ENCODE peak calls at places on chromosomes 7 and 10, in ten cellular contexts. S, K, O, L, Q, I, G, P, M and N are unnamed samples.

GRCh38 chr7:22156205-22156604 is 200.7 kb downstream of the RAPGEF5 start:
- DNase-seq in S (no peak), K (no peak), O (no peak), L (no peak), Q (no peak), I (no peak), G (no peak), P (no peak), M (no peak), N (peak; percentile 48)

GRCh38 chr7:132108553-132108952 is 467.7 kb downstream of the PLXNA4 start:
- DNase-seq in S (no peak), K (no peak), O (peak; percentile 86), L (no peak), Q (no peak), I (no peak), G (no peak), P (no peak), M (no peak), N (no peak)

GRCh38 chr7:19114591-19114855 is 2.9 kb downstream of the TWIST1 start:
- DNase-seq in S (no peak), K (no peak), O (no peak), L (no peak), Q (no peak), I (no peak), G (no peak), P (no peak), M (no peak), N (no peak)

GRCh38 chr7:107580716-107581383 is 804 bp downstream of the BCAP29 start:
- DNase-seq in S (no peak), K (no peak), O (no peak), L (no peak), Q (no peak), I (no peak), G (no peak), P (no peak), M (no peak), N (no peak)

GRCh38 chr10:101781984-101782810 is 1.0 kb downstream of the NPM3 start:
- DNase-seq in S (no peak), K (no peak), O (no peak), L (no peak), Q (peak; percentile 21), I (no peak), G (no peak), P (peak; percentile 27), M (no peak), N (no peak)

GRCh38 chr7:28890137-28890536 is 68.0 kb downstream of the TRIL start:
- DNase-seq in S (no peak), K (no peak), O (no peak), L (no peak), Q (no peak), I (no peak), G (no peak), P (no peak), M (no peak), N (no peak)

GRCh38 chr10:79021331-79021907 is 47.3 kb upstream of the ZMIZ1 start:
- DNase-seq in S (no peak), K (no peak), O (no peak), L (no peak), Q (no peak), I (peak; percentile 32), G (peak; percentile 32), P (no peak), M (no peak), N (no peak)

GRCh38 chr10:17196573-17196972 is 4.9 kb downstream of the TRDMT1 start:
- DNase-seq in S (no peak), K (no peak), O (no peak), L (no peak), Q (no peak), I (no peak), G (no peak), P (no peak), M (no peak), N (no peak)

GRCh38 chr10:73798087-73798486 is 12.7 kb downstream of the ZSWIM8 start:
- DNase-seq in S (no peak), K (no peak), O (no peak), L (no peak), Q (no peak), I (no peak), G (peak; percentile 26), P (no peak), M (no peak), N (no peak)

GRCh38 chr7:137874390-137874789 is 27.6 kb upstream of the DGKI start:
- DNase-seq in S (no peak), K (no peak), O (no peak), L (no peak), Q (no peak), I (no peak), G (no peak), P (no peak), M (no peak), N (peak; percentile 62)

GRCh38 chr7:74094224-74095095 is 10.9 kb downstream of the LIMK1 start:
- DNase-seq in S (peak; percentile 73), K (peak; percentile 18), O (peak; percentile 70), L (peak; percentile 53), Q (peak; percentile 67), I (peak; percentile 88), G (peak; percentile 78), P (peak; percentile 81), M (peak; percentile 68), N (peak; percentile 85)

GRCh38 chr10:93061594-93062498 is 1.2 kb downstream of the CYP26C1 start:
- DNase-seq in S (no peak), K (no peak), O (no peak), L (no peak), Q (no peak), I (no peak), G (no peak), P (peak; percentile 51), M (no peak), N (no peak)

GRCh38 chr7:141752634-141753033 is 11.3 kb upstream of the TAS2R3 start:
- DNase-seq in S (no peak), K (no peak), O (no peak), L (no peak), Q (no peak), I (no peak), G (no peak), P (no peak), M (no peak), N (no peak)
- TF ChIP-seq CTCF in S (no peak), K (peak; percentile 65), O (peak; percentile 48), L (no peak), Q (no peak), I (peak; percentile 12), G (no peak), P (peak; percentile 19), M (peak; percentile 31), N (peak; percentile 20)

GRCh38 chr7:220151-220841 is 27.9 kb downstream of the FAM20C start:
- DNase-seq in S (no peak), K (peak; percentile 23), O (peak; percentile 67), L (no peak), Q (no peak), I (no peak), G (no peak), P (no peak), M (no peak), N (no peak)
- TF ChIP-seq CTCF in S (no peak), K (no peak), O (peak; percentile 32), L (no peak), Q (no peak), I (no peak), G (no peak), P (no peak), M (no peak), N (peak; percentile 58)

GRCh38 chr7:95905165-95905564 is 132.8 kb downstream of the DYNC1I1 start:
- DNase-seq in S (no peak), K (peak; percentile 34), O (peak; percentile 52), L (no peak), Q (no peak), I (no peak), G (no peak), P (no peak), M (no peak), N (no peak)

GRCh38 chr7:95906871-95907270 is 134.5 kb downstream of the DYNC1I1 start:
- DNase-seq in S (no peak), K (no peak), O (no peak), L (no peak), Q (no peak), I (no peak), G (no peak), P (no peak), M (no peak), N (no peak)

GRCh38 chr7:95901006-95901405 is 128.7 kb downstream of the DYNC1I1 start:
- DNase-seq in S (no peak), K (no peak), O (no peak), L (no peak), Q (no peak), I (no peak), G (no peak), P (no peak), M (no peak), N (no peak)

GRCh38 chr7:95907337-95907736 is 135.0 kb downstream of the DYNC1I1 start:
- DNase-seq in S (no peak), K (no peak), O (no peak), L (no peak), Q (no peak), I (no peak), G (no peak), P (no peak), M (no peak), N (no peak)

DNA sequence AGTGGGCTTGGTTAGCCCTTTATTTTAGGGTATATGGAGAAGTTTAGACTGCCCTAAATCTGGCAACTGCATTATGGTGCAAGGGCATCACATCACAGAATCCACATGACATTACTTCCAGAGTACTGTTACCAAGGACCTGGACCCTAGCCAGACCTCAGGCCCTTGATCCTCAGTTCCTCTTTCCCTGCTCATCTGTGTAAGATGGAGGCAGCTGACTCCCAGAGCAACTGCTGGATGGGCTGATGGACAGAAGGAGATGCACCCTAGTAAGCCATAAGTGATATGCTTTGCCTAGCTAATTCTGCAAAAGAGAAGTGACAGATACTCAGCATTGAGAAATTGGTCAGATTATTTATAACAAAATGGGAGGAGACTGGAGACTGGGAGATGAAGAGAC is 131.7 kb downstream of the DYNC1I1 start:
- DNase-seq in S (no peak), K (no peak), O (no peak), L (no peak), Q (no peak), I (peak; percentile 55), G (no peak), P (no peak), M (peak; percentile 15), N (no peak)
- TF ChIP-seq CTCF in S (no peak), K (no peak), O (no peak), L (no peak), Q (no peak), I (no peak), G (no peak), P (no peak), M (no peak), N (no peak)

DNA sequence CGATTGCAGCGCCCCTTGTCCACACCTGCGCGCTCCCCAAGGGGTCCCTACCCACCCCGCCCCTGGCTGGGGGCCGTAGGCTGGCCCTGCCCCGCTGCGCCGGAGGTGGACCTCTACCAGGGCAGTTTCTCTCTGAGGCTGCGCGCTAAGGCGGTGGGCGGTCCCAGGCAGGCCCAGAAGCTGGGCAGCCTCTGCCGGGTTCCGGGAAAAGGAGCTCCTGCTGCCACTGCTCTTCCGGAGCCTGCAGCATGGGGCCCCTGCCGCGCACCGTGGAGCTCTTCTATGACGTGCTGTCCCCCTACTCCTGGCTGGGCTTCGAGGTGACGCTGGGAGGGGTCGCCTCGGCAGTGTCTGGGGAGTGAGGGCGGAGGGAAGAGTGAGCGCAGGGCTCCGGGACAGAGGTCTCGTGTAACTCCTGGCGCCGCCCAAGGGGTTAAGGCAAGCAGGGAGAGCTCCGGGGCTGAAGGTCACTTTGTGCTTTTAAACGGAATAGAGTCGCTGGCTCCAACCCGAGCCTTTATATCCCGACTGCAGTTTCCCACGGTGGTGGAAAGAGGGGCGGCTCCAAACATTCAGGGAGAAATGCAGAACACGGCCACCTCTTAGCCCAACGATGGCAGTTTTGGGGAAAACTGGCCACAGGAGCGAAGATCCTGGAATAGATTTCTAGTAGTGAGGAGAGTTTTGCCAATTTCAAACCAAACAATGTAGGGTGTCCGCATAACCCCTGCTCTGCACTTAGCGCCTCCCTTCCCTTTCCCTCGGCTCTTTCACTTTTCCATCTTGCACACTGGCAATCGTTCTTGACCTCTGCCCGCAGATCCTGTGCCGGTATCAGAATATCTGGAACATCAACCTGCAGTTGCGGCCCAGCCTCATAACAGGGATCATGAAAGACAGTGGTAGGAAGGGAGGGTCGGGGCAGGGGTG is at the start of gene GSTK1:
- DNase-seq in S (peak; percentile 83), K (peak; percentile 67), O (peak; percentile 79), L (peak; percentile 81), Q (peak; percentile 85), I (peak; percentile 91), G (peak; percentile 90), P (peak; percentile 84), M (peak; percentile 90), N (no peak)
- TF ChIP-seq CTCF in S (no peak), K (no peak), O (no peak), L (no peak), Q (no peak), I (no peak), G (no peak), P (no peak), M (no peak), N (no peak)